ENCODE peak calls at places on chromosomes 1 and 21, in eight cellular contexts. One of them, this sample, is unnamed.

GRCh38 chr1:63746129-63746864 is 27.5 kb upstream of the ROR1 start:
- DNase-seq in NCI-H2107: peak
- DNase-seq in fibroblast of lung: peak
- DNase-seq in caudate nucleus: peak
- DNase-seq in GM03348: peak
- DNase-seq in WTC11: peak
- DNase-seq in AG20443: peak
- DNase-seq in PC-3: peak
- DNase-seq in this sample: no peak

GRCh38 chr21:39319814-39320332 is 6.4 kb upstream of the BRWD1 start:
- DNase-seq in NCI-H2107: no peak
- DNase-seq in fibroblast of lung: peak
- DNase-seq in caudate nucleus: no peak
- DNase-seq in GM03348: peak
- DNase-seq in WTC11: no peak
- DNase-seq in AG20443: peak
- DNase-seq in PC-3: peak
- DNase-seq in this sample: no peak

GRCh38 chr1:172399369-172400072 is 21.0 kb upstream of the C1orf105 start:
- DNase-seq in NCI-H2107: no peak
- DNase-seq in fibroblast of lung: peak
- DNase-seq in caudate nucleus: peak
- DNase-seq in GM03348: peak
- DNase-seq in WTC11: no peak
- DNase-seq in AG20443: peak
- DNase-seq in PC-3: peak
- DNase-seq in this sample: no peak

GRCh38 chr21:45380566-45380965 is 24.4 kb upstream of the COL18A1 start:
- DNase-seq in NCI-H2107: no peak
- DNase-seq in fibroblast of lung: no peak
- DNase-seq in caudate nucleus: no peak
- DNase-seq in GM03348: no peak
- DNase-seq in WTC11: peak
- DNase-seq in AG20443: no peak
- DNase-seq in PC-3: no peak
- DNase-seq in this sample: no peak

GRCh38 chr1:205567716-205568115 is 63.2 kb downstream of the CDK18 start:
- DNase-seq in NCI-H2107: no peak
- DNase-seq in fibroblast of lung: no peak
- DNase-seq in caudate nucleus: no peak
- DNase-seq in GM03348: no peak
- DNase-seq in WTC11: no peak
- DNase-seq in AG20443: no peak
- DNase-seq in PC-3: no peak
- DNase-seq in this sample: peak

GRCh38 chr1:3452866-3453175 is 1.6 kb upstream of the ARHGEF16 start:
- DNase-seq in NCI-H2107: no peak
- DNase-seq in fibroblast of lung: no peak
- DNase-seq in caudate nucleus: no peak
- DNase-seq in GM03348: no peak
- DNase-seq in WTC11: no peak
- DNase-seq in AG20443: no peak
- DNase-seq in PC-3: no peak
- DNase-seq in this sample: no peak

GRCh38 chr1:3632298-3632697 is 7.5 kb downstream of the TPRG1L start:
- DNase-seq in NCI-H2107: no peak
- DNase-seq in fibroblast of lung: no peak
- DNase-seq in caudate nucleus: no peak
- DNase-seq in GM03348: no peak
- DNase-seq in WTC11: peak
- DNase-seq in AG20443: no peak
- DNase-seq in PC-3: no peak
- DNase-seq in this sample: no peak

GRCh38 chr1:11473635-11474034 is 5.3 kb upstream of the DISP3 start:
- DNase-seq in NCI-H2107: no peak
- DNase-seq in fibroblast of lung: no peak
- DNase-seq in caudate nucleus: no peak
- DNase-seq in GM03348: peak
- DNase-seq in WTC11: peak
- DNase-seq in AG20443: peak
- DNase-seq in PC-3: peak
- DNase-seq in this sample: peak

GRCh38 chr1:109272021-109272799 is 10.7 kb downstream of the PSRC1 start:
- DNase-seq in NCI-H2107: no peak
- DNase-seq in fibroblast of lung: no peak
- DNase-seq in caudate nucleus: no peak
- DNase-seq in GM03348: no peak
- DNase-seq in WTC11: no peak
- DNase-seq in AG20443: no peak
- DNase-seq in PC-3: no peak
- DNase-seq in this sample: no peak

GRCh38 chr1:5898266-5898665 is 94.0 kb downstream of the NPHP4 start:
- DNase-seq in NCI-H2107: no peak
- DNase-seq in fibroblast of lung: no peak
- DNase-seq in caudate nucleus: no peak
- DNase-seq in GM03348: no peak
- DNase-seq in WTC11: no peak
- DNase-seq in AG20443: no peak
- DNase-seq in PC-3: no peak
- DNase-seq in this sample: no peak

GRCh38 chr1:187336769-187337168 is 508.0 kb downstream of the PLA2G4A start:
- DNase-seq in NCI-H2107: no peak
- DNase-seq in fibroblast of lung: no peak
- DNase-seq in caudate nucleus: no peak
- DNase-seq in GM03348: no peak
- DNase-seq in WTC11: no peak
- DNase-seq in AG20443: no peak
- DNase-seq in PC-3: no peak
- DNase-seq in this sample: no peak

GRCh38 chr21:15731243-15731613 is 1.4 kb downstream of the USP25 start:
- DNase-seq in NCI-H2107: no peak
- DNase-seq in fibroblast of lung: peak
- DNase-seq in caudate nucleus: no peak
- DNase-seq in GM03348: no peak
- DNase-seq in WTC11: no peak
- DNase-seq in AG20443: no peak
- DNase-seq in PC-3: peak
- DNase-seq in this sample: no peak

GRCh38 chr1:169484107-169484506 is 1.6 kb downstream of the SLC19A2 start:
- DNase-seq in NCI-H2107: peak
- DNase-seq in fibroblast of lung: no peak
- DNase-seq in caudate nucleus: no peak
- DNase-seq in GM03348: no peak
- DNase-seq in WTC11: no peak
- DNase-seq in AG20443: no peak
- DNase-seq in PC-3: peak
- DNase-seq in this sample: no peak

GRCh38 chr1:177847843-177848242 is 122.0 kb downstream of the SEC16B start:
- DNase-seq in NCI-H2107: no peak
- DNase-seq in fibroblast of lung: peak
- DNase-seq in caudate nucleus: no peak
- DNase-seq in GM03348: peak
- DNase-seq in WTC11: no peak
- DNase-seq in AG20443: peak
- DNase-seq in PC-3: peak
- DNase-seq in this sample: no peak

GRCh38 chr1:51325391-51325790 is 5.0 kb downstream of the TTC39A start:
- DNase-seq in NCI-H2107: no peak
- DNase-seq in fibroblast of lung: no peak
- DNase-seq in caudate nucleus: no peak
- DNase-seq in GM03348: no peak
- DNase-seq in WTC11: no peak
- DNase-seq in AG20443: no peak
- DNase-seq in PC-3: no peak
- DNase-seq in this sample: no peak

GRCh38 chr1:83596331-83596730 is 402.6 kb downstream of the TTLL7 start:
- DNase-seq in NCI-H2107: no peak
- DNase-seq in fibroblast of lung: no peak
- DNase-seq in caudate nucleus: no peak
- DNase-seq in GM03348: no peak
- DNase-seq in WTC11: no peak
- DNase-seq in AG20443: no peak
- DNase-seq in PC-3: no peak
- DNase-seq in this sample: no peak

GRCh38 chr1:231443363-231443762 is 21.3 kb upstream of the EGLN1 start:
- DNase-seq in NCI-H2107: no peak
- DNase-seq in fibroblast of lung: no peak
- DNase-seq in caudate nucleus: no peak
- DNase-seq in GM03348: no peak
- DNase-seq in WTC11: no peak
- DNase-seq in AG20443: no peak
- DNase-seq in PC-3: no peak
- DNase-seq in this sample: no peak

GRCh38 chr1:44740179-44740617 is 561 bp downstream of the KIF2C start:
- DNase-seq in NCI-H2107: no peak
- DNase-seq in fibroblast of lung: no peak
- DNase-seq in caudate nucleus: no peak
- DNase-seq in GM03348: no peak
- DNase-seq in WTC11: no peak
- DNase-seq in AG20443: no peak
- DNase-seq in PC-3: peak
- DNase-seq in this sample: no peak

GRCh38 chr1:226938903-226939438 is 1.1 kb upstream of the COQ8A start:
- DNase-seq in NCI-H2107: no peak
- DNase-seq in fibroblast of lung: peak
- DNase-seq in caudate nucleus: no peak
- DNase-seq in GM03348: peak
- DNase-seq in WTC11: no peak
- DNase-seq in AG20443: no peak
- DNase-seq in PC-3: peak
- DNase-seq in this sample: no peak

GRCh38 chr21:46096596-46096981 is 1.3 kb upstream of the COL6A2 start:
- DNase-seq in NCI-H2107: no peak
- DNase-seq in fibroblast of lung: no peak
- DNase-seq in caudate nucleus: no peak
- DNase-seq in GM03348: peak
- DNase-seq in WTC11: peak
- DNase-seq in AG20443: no peak
- DNase-seq in PC-3: no peak
- DNase-seq in this sample: peak

GRCh38 chr1:243667591-243667990 is 182.5 kb downstream of the AKT3 start:
- DNase-seq in NCI-H2107: no peak
- DNase-seq in fibroblast of lung: no peak
- DNase-seq in caudate nucleus: no peak
- DNase-seq in GM03348: no peak
- DNase-seq in WTC11: peak
- DNase-seq in AG20443: no peak
- DNase-seq in PC-3: no peak
- DNase-seq in this sample: peak

GRCh38 chr1:245334827-245335490 is 180.2 kb downstream of the KIF26B start:
- DNase-seq in NCI-H2107: no peak
- DNase-seq in fibroblast of lung: no peak
- DNase-seq in caudate nucleus: no peak
- DNase-seq in GM03348: no peak
- DNase-seq in WTC11: no peak
- DNase-seq in AG20443: no peak
- DNase-seq in PC-3: no peak
- DNase-seq in this sample: no peak

GRCh38 chr1:223041481-223041880 is 101.6 kb downstream of the TLR5 start:
- DNase-seq in NCI-H2107: no peak
- DNase-seq in fibroblast of lung: no peak
- DNase-seq in caudate nucleus: no peak
- DNase-seq in GM03348: no peak
- DNase-seq in WTC11: no peak
- DNase-seq in AG20443: no peak
- DNase-seq in PC-3: peak
- DNase-seq in this sample: no peak

GRCh38 chr1:205318231-205318991 is 3.1 kb downstream of the NUAK2 start:
- DNase-seq in NCI-H2107: peak
- DNase-seq in fibroblast of lung: no peak
- DNase-seq in caudate nucleus: no peak
- DNase-seq in GM03348: no peak
- DNase-seq in WTC11: no peak
- DNase-seq in AG20443: no peak
- DNase-seq in PC-3: peak
- DNase-seq in this sample: no peak

This sample was measured in ecto neural progenitor cell.